ENCODE peak calls at places on chromosomes 12 and 14, in five cellular contexts. One of them, this sample, is unnamed.

GRCh38 chr12:113186033-113186365 is 478 bp downstream of the RITA1 start:
- DNase-seq in H1: no peak
- DNase-seq in HCT116: no peak
- DNase-seq in HepG2: peak
- DNase-seq in K562: no peak
- DNase-seq in this sample: no peak

GRCh38 chr12:43835656-43836454 is at the start of gene TMEM117:
- DNase-seq in H1: no peak
- DNase-seq in HCT116: no peak
- DNase-seq in HepG2: peak
- DNase-seq in K562: peak
- DNase-seq in this sample: peak

GRCh38 chr14:20302042-20302761 is 3.5 kb downstream of the TTC5 start:
- DNase-seq in H1: no peak
- DNase-seq in HCT116: no peak
- DNase-seq in HepG2: no peak
- DNase-seq in K562: no peak
- DNase-seq in this sample: no peak

GRCh38 chr14:103404032-103404918 is 19.1 kb downstream of the MARK3 start:
- DNase-seq in H1: no peak
- DNase-seq in HCT116: no peak
- DNase-seq in HepG2: no peak
- DNase-seq in K562: no peak
- DNase-seq in this sample: no peak

GRCh38 chr14:36313898-36314297 is 6.5 kb downstream of the MBIP start:
- DNase-seq in H1: no peak
- DNase-seq in HCT116: no peak
- DNase-seq in HepG2: peak
- DNase-seq in K562: no peak
- DNase-seq in this sample: no peak

GRCh38 chr12:7937867-7938506 is 2.0 kb upstream of the SLC2A3 start:
- DNase-seq in H1: no peak
- DNase-seq in HCT116: no peak
- DNase-seq in HepG2: no peak
- DNase-seq in K562: peak
- DNase-seq in this sample: no peak

GRCh38 chr14:67820428-67820881 is 876 bp downstream of the RAD51B start:
- DNase-seq in H1: no peak
- DNase-seq in HCT116: no peak
- DNase-seq in HepG2: peak
- DNase-seq in K562: peak
- DNase-seq in this sample: peak

GRCh38 chr12:66272650-66273049 is 29.6 kb upstream of the HELB start:
- DNase-seq in H1: no peak
- DNase-seq in HCT116: no peak
- DNase-seq in HepG2: no peak
- DNase-seq in K562: no peak
- DNase-seq in this sample: no peak

GRCh38 chr12:61452076-61452475 is 808.1 kb upstream of the USP15 start:
- DNase-seq in H1: no peak
- DNase-seq in HCT116: peak
- DNase-seq in HepG2: no peak
- DNase-seq in K562: no peak
- DNase-seq in this sample: no peak

GRCh38 chr14:68397371-68397779 is 395.5 kb downstream of the ZFP36L1 start:
- DNase-seq in H1: no peak
- DNase-seq in HCT116: no peak
- DNase-seq in HepG2: peak
- DNase-seq in K562: no peak
- DNase-seq in this sample: no peak

GRCh38 chr12:29763301-29763683 is 20.4 kb downstream of the TMTC1 start:
- DNase-seq in H1: no peak
- DNase-seq in HCT116: no peak
- DNase-seq in HepG2: no peak
- DNase-seq in K562: no peak
- DNase-seq in this sample: no peak

GRCh38 chr12:131269551-131269950 is 315.8 kb downstream of the ADGRD1 start:
- DNase-seq in H1: no peak
- DNase-seq in HCT116: no peak
- DNase-seq in HepG2: no peak
- DNase-seq in K562: no peak
- DNase-seq in this sample: no peak

GRCh38 chr12:128644664-128645296 is 179.0 kb downstream of the SLC15A4 start:
- DNase-seq in H1: peak
- DNase-seq in HCT116: no peak
- DNase-seq in HepG2: peak
- DNase-seq in K562: peak
- DNase-seq in this sample: peak

GRCh38 chr14:103213331-103213730 is 90.1 kb downstream of the TNFAIP2 start:
- DNase-seq in H1: no peak
- DNase-seq in HCT116: no peak
- DNase-seq in HepG2: peak
- DNase-seq in K562: no peak
- DNase-seq in this sample: no peak

GRCh38 chr12:113301811-113302210 is 33.1 kb downstream of the SLC8B1 start:
- DNase-seq in H1: no peak
- DNase-seq in HCT116: no peak
- DNase-seq in HepG2: no peak
- DNase-seq in K562: peak
- DNase-seq in this sample: no peak

GRCh38 chr14:96962337-96962736 is 165.2 kb downstream of the VRK1 start:
- DNase-seq in H1: no peak
- DNase-seq in HCT116: no peak
- DNase-seq in HepG2: no peak
- DNase-seq in K562: no peak
- DNase-seq in this sample: no peak

GRCh38 chr14:77882098-77882497 is 82.2 kb downstream of the ADCK1 start:
- DNase-seq in H1: no peak
- DNase-seq in HCT116: no peak
- DNase-seq in HepG2: no peak
- DNase-seq in K562: no peak
- DNase-seq in this sample: peak

GRCh38 chr12:62731378-62731710 is 203.6 kb downstream of the PPM1H start:
- DNase-seq in H1: no peak
- DNase-seq in HCT116: no peak
- DNase-seq in HepG2: no peak
- DNase-seq in K562: no peak
- DNase-seq in this sample: no peak

GRCh38 chr12:68915055-68915454 is 17.9 kb downstream of the CPM start:
- DNase-seq in H1: no peak
- DNase-seq in HCT116: no peak
- DNase-seq in HepG2: no peak
- DNase-seq in K562: no peak
- DNase-seq in this sample: no peak

GRCh38 chr12:74552201-74552600 is 14.6 kb downstream of the ATXN7L3B start:
- DNase-seq in H1: no peak
- DNase-seq in HCT116: no peak
- DNase-seq in HepG2: no peak
- DNase-seq in K562: peak
- DNase-seq in this sample: no peak

DNA sequence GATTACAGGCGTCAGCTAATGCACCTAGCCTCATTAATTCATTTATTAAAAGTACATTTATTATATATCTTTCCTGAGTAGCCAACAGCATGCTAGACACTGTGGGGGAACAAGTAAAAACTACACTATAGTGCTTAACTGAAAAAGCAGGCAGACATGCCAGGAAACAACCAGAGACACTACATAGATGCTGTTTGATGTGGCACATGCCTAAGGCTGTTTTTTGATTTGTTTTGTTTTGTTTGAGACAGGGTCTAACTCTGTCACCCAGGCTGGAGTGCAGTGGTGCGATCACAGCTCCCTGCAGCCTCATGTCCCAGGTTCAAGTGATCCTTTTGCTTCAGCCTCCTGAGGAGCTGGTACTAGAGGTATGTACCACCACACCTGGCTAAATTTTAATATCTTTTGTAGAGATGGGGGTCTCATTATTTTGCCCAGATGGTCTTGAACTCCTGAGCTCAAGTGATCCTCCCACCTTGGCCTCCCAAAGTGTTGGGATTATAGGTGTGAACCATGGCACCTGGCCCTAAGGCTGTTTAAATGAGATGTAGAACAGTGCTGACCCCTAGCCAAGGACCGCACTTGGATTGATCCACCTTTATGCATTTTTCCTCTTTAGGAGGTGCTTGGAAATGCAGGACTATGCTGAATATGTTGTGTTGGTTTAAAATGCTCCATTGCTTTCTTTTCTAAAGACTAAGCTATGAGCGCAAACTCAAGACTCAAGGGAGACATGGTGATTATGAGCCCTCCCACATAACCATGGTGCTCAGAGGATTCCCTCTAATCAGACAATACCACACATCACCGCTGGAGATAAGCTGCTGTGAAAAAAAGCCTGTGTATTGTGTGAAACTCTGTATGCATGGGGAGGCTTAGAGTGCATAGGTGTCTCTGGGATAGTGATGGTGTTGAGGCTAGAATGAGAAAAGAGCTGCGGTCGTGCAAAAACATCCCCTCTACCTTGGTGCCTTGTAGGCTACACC is 10.5 kb upstream of the C14orf93 start:
- DNase-seq in H1: no peak
- DNase-seq in HCT116: no peak
- DNase-seq in HepG2: no peak
- DNase-seq in K562: peak
- DNase-seq in this sample: peak
- TF ChIP-seq JUND in H1: no peak
- TF ChIP-seq JUND in HCT116: no peak
- TF ChIP-seq JUND in HepG2: no peak
- TF ChIP-seq JUND in K562: no peak
- TF ChIP-seq JUND in this sample: no peak

GRCh38 chr12:32454866-32455265 is 55.5 kb downstream of the FGD4 start:
- DNase-seq in H1: peak
- DNase-seq in HCT116: no peak
- DNase-seq in HepG2: no peak
- DNase-seq in K562: no peak
- DNase-seq in this sample: no peak

GRCh38 chr12:32450768-32451167 is 51.4 kb downstream of the FGD4 start:
- DNase-seq in H1: no peak
- DNase-seq in HCT116: no peak
- DNase-seq in HepG2: no peak
- DNase-seq in K562: no peak
- DNase-seq in this sample: no peak

GRCh38 chr12:32455607-32456063 is 56.3 kb downstream of the FGD4 start:
- DNase-seq in H1: no peak
- DNase-seq in HCT116: peak
- DNase-seq in HepG2: peak
- DNase-seq in K562: peak
- DNase-seq in this sample: peak

GRCh38 chr12:32451816-32452215 is 52.5 kb downstream of the FGD4 start:
- DNase-seq in H1: no peak
- DNase-seq in HCT116: no peak
- DNase-seq in HepG2: no peak
- DNase-seq in K562: no peak
- DNase-seq in this sample: no peak

DNA sequence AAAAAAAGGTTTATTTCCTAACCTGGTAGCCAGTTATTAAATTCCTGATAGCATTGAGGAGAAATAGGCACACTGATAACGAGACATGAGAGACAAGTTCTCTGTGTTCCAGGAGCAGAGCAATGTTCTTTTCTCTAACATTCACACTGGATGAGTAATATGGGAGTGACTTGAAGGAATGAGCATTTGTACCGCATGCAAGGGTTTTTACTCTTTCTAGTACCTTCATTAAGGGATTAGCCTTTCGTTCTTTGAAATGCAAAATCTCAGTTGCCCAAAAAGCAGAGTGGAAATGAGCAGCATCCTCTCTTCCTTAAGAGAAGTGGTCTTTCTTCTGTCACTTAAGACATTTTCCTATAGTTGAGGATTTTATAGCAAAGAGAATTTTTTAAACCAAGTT is 54.7 kb downstream of the FGD4 start:
- DNase-seq in H1: peak
- DNase-seq in HCT116: peak
- DNase-seq in HepG2: no peak
- DNase-seq in K562: no peak
- DNase-seq in this sample: no peak
- H3K9ac ChIP-seq in H1: no peak
- H3K9ac ChIP-seq in HCT116: peak
- H3K9ac ChIP-seq in HepG2: no peak
- H3K9ac ChIP-seq in K562: no peak
- H3K9ac ChIP-seq in this sample: peak

DNA sequence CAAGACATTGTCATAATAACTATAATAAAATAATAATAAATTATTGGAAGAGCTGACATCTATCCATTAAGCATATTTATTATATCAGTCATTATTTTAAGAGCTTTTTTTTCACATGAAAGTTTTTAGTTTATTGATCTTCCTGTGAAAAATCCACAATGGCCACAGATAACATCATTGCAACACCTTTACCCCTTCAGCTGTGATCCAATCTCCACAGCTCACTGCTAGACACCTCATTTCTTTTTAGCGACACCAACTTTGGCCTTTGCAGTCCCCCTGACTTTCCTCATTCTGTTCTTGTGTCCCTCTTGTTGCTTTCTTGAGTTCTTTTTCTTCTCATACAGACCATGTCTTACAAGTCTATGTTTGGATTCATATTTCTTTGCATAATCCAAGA is 67.4 kb downstream of the STON2 start:
- DNase-seq in H1: no peak
- DNase-seq in HCT116: no peak
- DNase-seq in HepG2: no peak
- DNase-seq in K562: no peak
- DNase-seq in this sample: no peak
- TF ChIP-seq JUND in H1: no peak
- TF ChIP-seq JUND in HCT116: no peak
- TF ChIP-seq JUND in HepG2: no peak
- TF ChIP-seq JUND in K562: no peak
- TF ChIP-seq JUND in this sample: no peak

GRCh38 chr14:75096959-75097358 is 27.5 kb downstream of the ZC2HC1C start:
- DNase-seq in H1: no peak
- DNase-seq in HCT116: no peak
- DNase-seq in HepG2: no peak
- DNase-seq in K562: no peak
- DNase-seq in this sample: peak
- H3K9ac ChIP-seq in H1: no peak
- H3K9ac ChIP-seq in HCT116: no peak
- H3K9ac ChIP-seq in HepG2: no peak
- H3K9ac ChIP-seq in K562: no peak
- H3K9ac ChIP-seq in this sample: no peak

GRCh38 chr12:52195065-52195730 is 3.4 kb upstream of the KRT80 start:
- DNase-seq in H1: no peak
- DNase-seq in HCT116: no peak
- DNase-seq in HepG2: no peak
- DNase-seq in K562: peak
- DNase-seq in this sample: no peak
- TF ChIP-seq JUND in H1: no peak
- TF ChIP-seq JUND in HCT116: no peak
- TF ChIP-seq JUND in HepG2: no peak
- TF ChIP-seq JUND in K562: no peak
- TF ChIP-seq JUND in this sample: no peak

GRCh38 chr14:104986487-104987164 is 1.0 kb downstream of the CLBA1 start:
- DNase-seq in H1: no peak
- DNase-seq in HCT116: no peak
- DNase-seq in HepG2: no peak
- DNase-seq in K562: no peak
- DNase-seq in this sample: no peak
- H3K9ac ChIP-seq in H1: no peak
- H3K9ac ChIP-seq in HCT116: peak
- H3K9ac ChIP-seq in HepG2: peak
- H3K9ac ChIP-seq in K562: peak
- H3K9ac ChIP-seq in this sample: peak

This sample was measured in SK-N-SH.